ENCODE peak calls at places on chromosomes 13 and 19, in eight cellular contexts. P is T1000; M is stimulated activated CD8-positive, alpha-beta memory T cell treated with anti-CD3 and anti-CD28 coated beads, Interleukin-15, amount 100 ng/mL, for 4 hours; S is stimulated activated CD4-positive, alpha-beta T cell treated with anti-CD3 and anti-CD28 coated beads, Interleukin-15, amount 100 ng/mL, for 1 hour; D is body of pancreas; N is nephron progenitor cell; T is fibroblast of lung; H is endothelial cell. E is an unnamed sample.

GRCh38 chr13:75258159-75258782 is 223.7 kb downstream of the TBC1D4 start:
- DNase-seq in P (no peak), M (no peak), S (no peak), D (no peak), N (no peak), T (peak), H (no peak), E (no peak)

GRCh38 chr19:5935473-5936307 is 21.6 kb downstream of the CAPS start:
- DNase-seq in P (peak), M (no peak), S (no peak), D (no peak), N (no peak), T (no peak), H (no peak), E (no peak)

GRCh38 chr13:20902438-20903163 is at the start of gene XPO4:
- DNase-seq in P (peak), M (peak), S (peak), D (peak), N (peak), T (peak), H (peak), E (peak)

GRCh38 chr13:79692846-79693245 is 211.9 kb downstream of the NDFIP2 start:
- DNase-seq in P (no peak), M (no peak), S (no peak), D (no peak), N (no peak), T (peak), H (no peak), E (no peak)

GRCh38 chr19:44603201-44603945 is 10.0 kb upstream of the IGSF23 start:
- DNase-seq in P (no peak), M (no peak), S (no peak), D (no peak), N (no peak), T (peak), H (no peak), E (no peak)

GRCh38 chr19:30214651-30215051 is 157.5 kb upstream of the ZNF536 start:
- DNase-seq in P (no peak), M (no peak), S (no peak), D (no peak), N (no peak), T (no peak), H (no peak), E (peak)

GRCh38 chr13:71806885-71807284 is 60.1 kb downstream of the DACH1 start:
- DNase-seq in P (no peak), M (no peak), S (no peak), D (no peak), N (no peak), T (no peak), H (no peak), E (no peak)

GRCh38 chr19:56403261-56403660 is 871 bp upstream of the ZNF583 start:
- DNase-seq in P (no peak), M (no peak), S (no peak), D (no peak), N (no peak), T (peak), H (no peak), E (no peak)

GRCh38 chr13:97364031-97364430 is 69.9 kb upstream of the RAP2A start:
- DNase-seq in P (no peak), M (no peak), S (no peak), D (no peak), N (no peak), T (peak), H (no peak), E (no peak)

GRCh38 chr13:37956536-37956935 is 87.0 kb upstream of the TRPC4 start:
- DNase-seq in P (no peak), M (no peak), S (no peak), D (no peak), N (no peak), T (no peak), H (no peak), E (no peak)

GRCh38 chr19:12265921-12266704 is 28.6 kb downstream of the ZNF44 start:
- DNase-seq in P (no peak), M (no peak), S (no peak), D (no peak), N (no peak), T (no peak), H (no peak), E (no peak)

GRCh38 chr13:79369226-79369625 is 36.8 kb downstream of the RBM26 start:
- DNase-seq in P (no peak), M (no peak), S (no peak), D (no peak), N (no peak), T (peak), H (no peak), E (no peak)

GRCh38 chr13:95797016-95797415 is 120.1 kb downstream of the DNAJC3 start:
- DNase-seq in P (no peak), M (no peak), S (no peak), D (no peak), N (no peak), T (no peak), H (no peak), E (no peak)

GRCh38 chr13:61040180-61040579 is 375.5 kb downstream of the PCDH20 start:
- DNase-seq in P (no peak), M (no peak), S (no peak), D (no peak), N (no peak), T (peak), H (no peak), E (no peak)

GRCh38 chr13:102440259-102440936 is 38.5 kb upstream of the FGF14 start:
- DNase-seq in P (no peak), M (no peak), S (no peak), D (peak), N (no peak), T (no peak), H (no peak), E (no peak)

GRCh38 chr13:38398810-38399493 is 49.3 kb downstream of the UFM1 start:
- DNase-seq in P (no peak), M (no peak), S (no peak), D (no peak), N (no peak), T (peak), H (no peak), E (no peak)

GRCh38 chr19:38004100-38004504 is 97.1 kb downstream of the SIPA1L3 start:
- DNase-seq in P (no peak), M (no peak), S (no peak), D (no peak), N (no peak), T (peak), H (no peak), E (no peak)

GRCh38 chr13:111027481-111028439 is 87.3 kb upstream of the ARHGEF7 start:
- DNase-seq in P (no peak), M (no peak), S (no peak), D (no peak), N (no peak), T (no peak), H (no peak), E (no peak)

GRCh38 chr13:73073050-73073449 is 14.2 kb downstream of the KLF5 start:
- DNase-seq in P (no peak), M (no peak), S (no peak), D (no peak), N (no peak), T (no peak), H (no peak), E (no peak)

GRCh38 chr13:100542546-100543156 is 45.9 kb downstream of the GGACT start:
- DNase-seq in P (no peak), M (no peak), S (no peak), D (no peak), N (no peak), T (peak), H (no peak), E (no peak)

GRCh38 chr13:110408286-110408685 is 101.2 kb downstream of the COL4A2 start:
- DNase-seq in P (no peak), M (no peak), S (no peak), D (no peak), N (no peak), T (peak), H (no peak), E (no peak)

GRCh38 chr13:59601993-59602392 is 561.7 kb downstream of the DIAPH3 start:
- DNase-seq in P (no peak), M (no peak), S (no peak), D (no peak), N (no peak), T (no peak), H (no peak), E (no peak)

GRCh38 chr13:70375718-70376117 is 267.5 kb upstream of the KLHL1 start:
- DNase-seq in P (no peak), M (no peak), S (no peak), D (no peak), N (no peak), T (no peak), H (no peak), E (no peak)

GRCh38 chr19:32497386-32497785 is 83.6 kb upstream of the PDCD5 start:
- DNase-seq in P (no peak), M (no peak), S (no peak), D (no peak), N (no peak), T (no peak), H (no peak), E (no peak)

GRCh38 chr19:13938361-13939027 is at the start of gene PODNL1:
- DNase-seq in P (no peak), M (no peak), S (no peak), D (no peak), N (no peak), T (peak), H (no peak), E (no peak)

GRCh38 chr19:49515767-49516166 is 3.3 kb downstream of the FCGRT start:
- DNase-seq in P (no peak), M (no peak), S (no peak), D (no peak), N (no peak), T (no peak), H (no peak), E (no peak)

GRCh38 chr19:4391701-4392543 is 8.4 kb downstream of the SH3GL1 start:
- DNase-seq in P (no peak), M (no peak), S (no peak), D (peak), N (no peak), T (peak), H (no peak), E (no peak)

GRCh38 chr19:10701955-10702307 is 692 bp downstream of the QTRT1 start:
- DNase-seq in P (no peak), M (no peak), S (no peak), D (no peak), N (peak), T (no peak), H (peak), E (no peak)

GRCh38 chr19:17952041-17952976 is 14.6 kb upstream of the KCNN1 start:
- DNase-seq in P (no peak), M (no peak), S (no peak), D (no peak), N (peak), T (no peak), H (no peak), E (no peak)

E was measured in type B pancreatic cell.